ENCODE peak calls at places on chromosomes 3 and 15, in five cellular contexts. L, W, U, P and T are unnamed samples.

GRCh38 chr3:117019082-117019713 is 309.6 kb downstream of the TUSC7 start:
- DNase-seq in L (no peak), W (peak; percentile 26), U (peak; percentile 50), P (peak; percentile 52), T (no peak)

GRCh38 chr15:94383041-94383440 is 151.7 kb downstream of the MCTP2 start:
- DNase-seq in L (no peak), W (no peak), U (no peak), P (no peak), T (no peak)

GRCh38 chr15:57849332-57849731 is 142.8 kb downstream of the POLR2M start:
- DNase-seq in L (no peak), W (no peak), U (no peak), P (no peak), T (no peak)

GRCh38 chr3:13876451-13876850 is 3.4 kb downstream of the WNT7A start:
- DNase-seq in L (no peak), W (no peak), U (no peak), P (no peak), T (no peak)

GRCh38 chr15:40055576-40056293 is 16.8 kb upstream of the SRP14 start:
- DNase-seq in L (no peak), W (peak; percentile 62), U (no peak), P (peak; percentile 66), T (no peak)

GRCh38 chr3:24225027-24225743 is 269.5 kb downstream of the THRB start:
- DNase-seq in L (no peak), W (no peak), U (no peak), P (no peak), T (no peak)

GRCh38 chr15:85406916-85407315 is 26.5 kb downstream of the AKAP13 start:
- DNase-seq in L (no peak), W (no peak), U (no peak), P (no peak), T (no peak)

GRCh38 chr15:59260090-59260489 is 53.4 kb downstream of the LDHAL6B start:
- DNase-seq in L (no peak), W (no peak), U (no peak), P (no peak), T (no peak)

DNA sequence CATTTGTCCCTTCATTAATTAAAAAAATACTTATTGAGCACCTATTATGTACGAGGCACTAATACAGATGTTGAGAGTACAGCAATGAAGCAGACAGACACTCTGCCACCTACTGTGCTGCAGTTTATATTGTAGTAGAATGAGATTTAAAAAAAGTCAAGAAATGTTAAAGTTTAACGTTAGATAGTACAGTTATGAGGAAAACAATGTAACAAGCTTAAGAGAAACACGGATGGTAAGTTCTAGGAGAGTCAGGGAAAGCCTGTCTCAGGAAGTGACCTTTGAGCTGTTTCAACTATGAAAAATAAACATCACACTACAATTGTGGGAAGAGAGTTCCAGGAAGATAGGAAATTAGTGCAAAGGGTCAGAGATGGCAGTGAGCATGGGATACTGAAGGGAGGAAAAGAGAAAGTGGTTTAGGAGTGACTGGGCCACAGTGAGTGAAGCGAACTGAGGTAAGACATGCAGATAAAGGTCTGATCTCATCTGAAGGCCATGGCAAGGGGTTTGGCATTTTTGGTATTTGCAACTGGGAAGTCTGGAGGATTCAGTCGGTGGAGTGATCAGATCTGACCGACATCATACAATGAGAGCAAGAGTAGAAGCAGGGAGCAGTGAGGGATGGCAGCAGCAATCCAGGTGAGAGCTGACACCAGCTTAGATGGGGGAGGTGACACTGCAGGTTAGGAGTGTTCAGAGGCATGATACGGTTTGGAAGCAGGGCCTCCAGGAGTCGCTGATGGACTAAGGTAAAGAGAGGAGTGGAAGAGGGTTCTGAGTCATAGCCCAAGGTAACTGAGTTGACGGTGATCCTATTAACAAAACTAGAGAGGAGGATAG is 28.5 kb downstream of the PLSCR4 start:
- DNase-seq in L (peak; percentile 69), W (no peak), U (peak; percentile 19), P (no peak), T (no peak)
- TF ChIP-seq POLR2A in L (no peak), W (no peak), U (no peak), P (no peak), T (no peak)

GRCh38 chr15:68192804-68193521 is 12.2 kb downstream of the CALML4 start:
- DNase-seq in L (no peak), W (no peak), U (no peak), P (no peak), T (no peak)

GRCh38 chr15:68191555-68191954 is 13.6 kb downstream of the CALML4 start:
- DNase-seq in L (no peak), W (no peak), U (no peak), P (no peak), T (no peak)

GRCh38 chr15:68195336-68196112 is 9.6 kb downstream of the CALML4 start:
- DNase-seq in L (no peak), W (no peak), U (no peak), P (no peak), T (no peak)

GRCh38 chr15:68190048-68190447 is 15.1 kb downstream of the CALML4 start:
- DNase-seq in L (no peak), W (no peak), U (no peak), P (no peak), T (no peak)

DNA sequence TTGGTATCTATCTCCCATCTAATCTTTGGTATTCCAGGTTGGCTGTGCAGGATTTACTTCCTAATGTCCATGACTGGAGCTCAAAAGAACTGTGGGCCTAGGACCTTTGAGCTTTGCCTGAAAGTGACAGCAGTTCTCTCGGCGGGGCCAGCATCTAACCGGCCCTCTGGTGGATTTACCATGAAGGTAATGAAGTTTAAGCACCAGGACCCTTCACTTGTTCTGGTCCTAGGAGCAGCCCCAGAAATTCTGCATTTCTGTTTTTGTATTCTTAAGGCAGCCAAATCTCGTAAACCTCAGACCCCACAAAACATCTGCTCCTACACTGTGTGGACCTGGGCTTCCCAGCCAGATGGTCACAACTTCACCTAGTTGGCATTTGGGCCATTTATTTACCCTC is 13.0 kb downstream of the CALML4 start:
- DNase-seq in L (no peak), W (no peak), U (no peak), P (no peak), T (no peak)
- TF ChIP-seq POLR2AphosphoS5 in L (peak; percentile 36), W (no peak), U (no peak), P (no peak), T (no peak)

GRCh38 chr3:194351952-194352536 is 916 bp upstream of the CPN2 start:
- DNase-seq in L (no peak), W (no peak), U (no peak), P (no peak), T (no peak)

GRCh38 chr3:194352631-194353290 is 1.6 kb upstream of the CPN2 start:
- DNase-seq in L (no peak), W (no peak), U (no peak), P (no peak), T (no peak)

GRCh38 chr3:194350726-194351071 is 429 bp downstream of the CPN2 start:
- DNase-seq in L (no peak), W (no peak), U (no peak), P (no peak), T (no peak)

GRCh38 chr3:194348354-194348753 is 2.8 kb downstream of the CPN2 start:
- DNase-seq in L (no peak), W (no peak), U (no peak), P (no peak), T (no peak)

GRCh38 chr3:194351080-194351672 is at the start of gene CPN2:
- DNase-seq in L (no peak), W (no peak), U (no peak), P (no peak), T (no peak)
- TF ChIP-seq POLR2A in L (no peak), W (no peak), U (no peak), P (no peak), T (no peak)

DNA sequence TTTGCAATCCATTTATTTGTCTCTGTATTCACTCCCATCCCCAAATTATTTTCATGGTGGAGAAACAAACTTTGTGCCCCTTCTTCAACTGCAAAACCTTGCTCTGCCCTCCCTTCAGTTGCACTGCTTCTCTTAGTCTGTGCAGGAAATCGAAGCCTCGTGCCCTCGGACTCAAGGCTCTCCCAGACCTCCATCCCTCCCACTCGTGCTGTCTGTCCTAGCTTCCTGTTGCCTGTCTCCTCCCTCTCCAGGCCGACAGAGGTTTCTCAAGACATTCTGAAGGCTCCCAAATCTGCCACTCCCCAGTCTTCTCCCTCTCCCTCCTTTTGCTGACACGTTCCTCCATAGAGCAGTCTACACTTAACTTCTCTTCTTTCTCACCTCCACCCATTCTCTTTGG is 177.6 kb downstream of the PDZRN3 start:
- DNase-seq in L (no peak), W (no peak), U (no peak), P (no peak), T (no peak)
- TF ChIP-seq POLR2AphosphoS5 in L (no peak), W (no peak), U (no peak), P (no peak), T (no peak)

DNA sequence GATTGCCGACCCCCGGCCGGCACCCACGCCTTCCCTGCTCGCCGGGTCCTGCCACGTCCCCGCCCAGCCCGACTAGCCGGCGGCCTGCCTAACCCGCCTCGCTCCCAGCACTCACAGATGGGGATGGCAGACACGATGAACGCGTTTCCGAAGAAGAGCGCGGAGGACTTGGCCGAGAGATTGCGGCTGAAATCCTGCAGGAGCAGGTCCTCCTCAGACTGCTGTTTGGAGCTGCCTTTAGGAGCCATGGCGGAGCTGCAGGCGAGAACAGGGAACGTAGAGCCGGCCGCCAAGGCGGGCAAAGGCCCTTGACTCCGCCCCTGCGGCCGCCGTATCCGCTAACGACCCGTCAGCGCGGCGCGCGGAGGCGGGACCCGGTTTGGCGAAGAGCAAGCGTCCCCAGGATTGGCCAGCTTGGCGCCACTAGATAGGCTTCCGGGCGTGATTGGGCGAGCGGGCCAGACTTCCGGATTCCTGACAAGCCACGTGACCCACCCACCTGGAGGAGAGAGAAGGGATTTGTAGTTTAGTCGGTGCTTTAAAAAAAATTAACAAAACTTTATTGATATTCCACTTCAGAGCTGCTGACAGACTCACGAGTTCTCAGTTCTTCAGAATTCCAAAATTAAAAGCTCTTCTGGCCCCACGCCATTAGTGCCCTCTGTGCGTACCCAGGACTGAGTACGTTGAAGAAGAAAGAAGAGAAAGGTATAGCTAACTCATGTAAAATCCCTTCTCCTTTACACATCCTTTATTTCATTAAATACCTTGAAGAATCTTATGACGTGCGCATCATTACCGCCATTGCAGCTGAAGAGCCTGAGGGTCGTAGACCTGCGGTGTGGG is at the start of gene SSR3:
- DNase-seq in L (peak; percentile 98), W (peak; percentile 99), U (peak; percentile 96), P (peak; percentile 99), T (peak; percentile 74)
- TF ChIP-seq POLR2A in L (peak; percentile 75), W (peak; percentile 66), U (peak; percentile 87), P (peak; percentile 83), T (peak; percentile 93)

DNA sequence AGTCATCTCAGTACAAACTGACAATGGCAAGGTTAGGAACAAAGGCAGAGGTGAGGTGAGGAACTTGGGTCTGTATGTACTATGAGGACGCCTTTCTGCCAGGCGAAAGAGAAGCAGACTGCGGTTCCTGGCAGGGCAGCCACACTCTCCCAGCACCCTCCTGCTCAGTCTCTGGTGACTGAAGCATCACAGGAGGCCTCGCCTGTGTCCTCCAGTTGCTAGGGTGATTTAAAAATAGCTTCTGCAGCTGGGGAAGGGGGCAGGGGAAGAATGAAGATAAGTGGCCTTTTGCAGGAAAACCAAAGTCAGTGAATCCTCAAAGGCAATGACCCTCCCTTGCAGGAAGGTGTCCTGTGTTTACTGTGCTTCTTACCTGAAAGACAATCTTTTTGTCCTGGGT is 65.6 kb upstream of the DGKG start:
- DNase-seq in L (no peak), W (no peak), U (no peak), P (no peak), T (no peak)
- TF ChIP-seq POLR2AphosphoS5 in L (no peak), W (no peak), U (no peak), P (no peak), T (no peak)

GRCh38 chr3:49007068-49007770 is at the start of gene WDR6:
- DNase-seq in L (peak; percentile 94), W (peak; percentile 98), U (peak; percentile 96), P (peak; percentile 98), T (peak; percentile 99)
- TF ChIP-seq POLR2A in L (peak; percentile 74), W (peak; percentile 40), U (no peak), P (peak; percentile 75), T (peak; percentile 97)